ENCODE peak calls at places on chromosomes 2 and 18, in eight cellular contexts. One of them, this sample, is unnamed.
A peak's percentile ranks its signal among the peaks of the same experiment; 100 is the strongest.

GRCh38 chr2:168977608-168978007 is 53.5 kb downstream of the ABCB11 start:
- DNase-seq in fibroblast of mammary gland: no peak
- DNase-seq in fibroblast of pulmonary artery: no peak
- DNase-seq in K562: no peak
- DNase-seq in astrocyte of the spinal cord: no peak
- DNase-seq in uterus: no peak
- DNase-seq in Caco-2: no peak
- DNase-seq in right atrium auricular region: no peak
- DNase-seq in this sample: no peak

GRCh38 chr2:224027070-224027469 is 12.0 kb downstream of the SERPINE2 start:
- DNase-seq in fibroblast of mammary gland: no peak
- DNase-seq in fibroblast of pulmonary artery: no peak
- DNase-seq in K562: no peak
- DNase-seq in astrocyte of the spinal cord: no peak
- DNase-seq in uterus: no peak
- DNase-seq in Caco-2: no peak
- DNase-seq in right atrium auricular region: no peak
- DNase-seq in this sample: no peak

GRCh38 chr2:68190991-68191731 is 33.5 kb downstream of the PNO1 start:
- DNase-seq in fibroblast of mammary gland: peak; percentile 92
- DNase-seq in fibroblast of pulmonary artery: peak; percentile 74
- DNase-seq in K562: no peak
- DNase-seq in astrocyte of the spinal cord: peak; percentile 71
- DNase-seq in uterus: no peak
- DNase-seq in Caco-2: no peak
- DNase-seq in right atrium auricular region: no peak
- DNase-seq in this sample: peak; percentile 73

GRCh38 chr2:218892693-218893348 is 12.2 kb downstream of the WNT10A start:
- DNase-seq in fibroblast of mammary gland: peak; percentile 45
- DNase-seq in fibroblast of pulmonary artery: peak; percentile 42
- DNase-seq in K562: peak; percentile 51
- DNase-seq in astrocyte of the spinal cord: peak; percentile 32
- DNase-seq in uterus: no peak
- DNase-seq in Caco-2: peak; percentile 69
- DNase-seq in right atrium auricular region: no peak
- DNase-seq in this sample: peak; percentile 23

GRCh38 chr18:22710628-22711380 is 222.3 kb upstream of the RBBP8 start:
- DNase-seq in fibroblast of mammary gland: peak; percentile 56
- DNase-seq in fibroblast of pulmonary artery: peak; percentile 66
- DNase-seq in K562: no peak
- DNase-seq in astrocyte of the spinal cord: peak; percentile 61
- DNase-seq in uterus: peak; percentile 63
- DNase-seq in Caco-2: peak; percentile 54
- DNase-seq in right atrium auricular region: peak; percentile 62
- DNase-seq in this sample: peak; percentile 71

GRCh38 chr2:51387235-51387634 is 355.3 kb upstream of the NRXN1 start:
- DNase-seq in fibroblast of mammary gland: no peak
- DNase-seq in fibroblast of pulmonary artery: peak; percentile 66
- DNase-seq in K562: no peak
- DNase-seq in astrocyte of the spinal cord: peak; percentile 73
- DNase-seq in uterus: no peak
- DNase-seq in Caco-2: no peak
- DNase-seq in right atrium auricular region: no peak
- DNase-seq in this sample: peak; percentile 25

GRCh38 chr18:33844232-33844631 is 266.2 kb downstream of the ASXL3 start:
- DNase-seq in fibroblast of mammary gland: no peak
- DNase-seq in fibroblast of pulmonary artery: no peak
- DNase-seq in K562: no peak
- DNase-seq in astrocyte of the spinal cord: peak; percentile 5
- DNase-seq in uterus: no peak
- DNase-seq in Caco-2: no peak
- DNase-seq in right atrium auricular region: no peak
- DNase-seq in this sample: no peak

GRCh38 chr2:132884692-132885091 is 214.7 kb upstream of the LYPD1 start:
- DNase-seq in fibroblast of mammary gland: no peak
- DNase-seq in fibroblast of pulmonary artery: no peak
- DNase-seq in K562: no peak
- DNase-seq in astrocyte of the spinal cord: no peak
- DNase-seq in uterus: no peak
- DNase-seq in Caco-2: no peak
- DNase-seq in right atrium auricular region: no peak
- DNase-seq in this sample: no peak

GRCh38 chr18:78804206-78805030 is 175.2 kb upstream of the SALL3 start:
- DNase-seq in fibroblast of mammary gland: no peak
- DNase-seq in fibroblast of pulmonary artery: no peak
- DNase-seq in K562: no peak
- DNase-seq in astrocyte of the spinal cord: no peak
- DNase-seq in uterus: no peak
- DNase-seq in Caco-2: no peak
- DNase-seq in right atrium auricular region: no peak
- DNase-seq in this sample: no peak

GRCh38 chr2:15142069-15142689 is 419.0 kb downstream of the NBAS start:
- DNase-seq in fibroblast of mammary gland: no peak
- DNase-seq in fibroblast of pulmonary artery: peak; percentile 3
- DNase-seq in K562: no peak
- DNase-seq in astrocyte of the spinal cord: no peak
- DNase-seq in uterus: no peak
- DNase-seq in Caco-2: no peak
- DNase-seq in right atrium auricular region: no peak
- DNase-seq in this sample: no peak

GRCh38 chr2:118065927-118066326 is 22.3 kb upstream of the INSIG2 start:
- DNase-seq in fibroblast of mammary gland: no peak
- DNase-seq in fibroblast of pulmonary artery: no peak
- DNase-seq in K562: peak; percentile 13
- DNase-seq in astrocyte of the spinal cord: no peak
- DNase-seq in uterus: no peak
- DNase-seq in Caco-2: no peak
- DNase-seq in right atrium auricular region: no peak
- DNase-seq in this sample: no peak

GRCh38 chr2:16861154-16861929 is 195.7 kb upstream of the CYRIA start:
- DNase-seq in fibroblast of mammary gland: peak; percentile 2
- DNase-seq in fibroblast of pulmonary artery: peak; percentile 5
- DNase-seq in K562: no peak
- DNase-seq in astrocyte of the spinal cord: peak; percentile 16
- DNase-seq in uterus: no peak
- DNase-seq in Caco-2: no peak
- DNase-seq in right atrium auricular region: no peak
- DNase-seq in this sample: no peak

GRCh38 chr18:12879840-12880531 is 4.1 kb downstream of the PTPN2 start:
- DNase-seq in fibroblast of mammary gland: peak; percentile 22
- DNase-seq in fibroblast of pulmonary artery: peak; percentile 19
- DNase-seq in K562: no peak
- DNase-seq in astrocyte of the spinal cord: no peak
- DNase-seq in uterus: no peak
- DNase-seq in Caco-2: no peak
- DNase-seq in right atrium auricular region: no peak
- DNase-seq in this sample: no peak

GRCh38 chr2:15943378-15943851 is 3.1 kb downstream of the MYCN start:
- DNase-seq in fibroblast of mammary gland: no peak
- DNase-seq in fibroblast of pulmonary artery: no peak
- DNase-seq in K562: peak; percentile 57
- DNase-seq in astrocyte of the spinal cord: no peak
- DNase-seq in uterus: no peak
- DNase-seq in Caco-2: peak; percentile 56
- DNase-seq in right atrium auricular region: no peak
- DNase-seq in this sample: no peak

GRCh38 chr2:61177727-61178549 is 15.9 kb downstream of the C2orf74 start:
- DNase-seq in fibroblast of mammary gland: peak; percentile 30
- DNase-seq in fibroblast of pulmonary artery: peak; percentile 27
- DNase-seq in K562: peak; percentile 25
- DNase-seq in astrocyte of the spinal cord: no peak
- DNase-seq in uterus: peak; percentile 41
- DNase-seq in Caco-2: peak; percentile 51
- DNase-seq in right atrium auricular region: no peak
- DNase-seq in this sample: peak; percentile 27

GRCh38 chr2:120766758-120767351 is 31.2 kb downstream of the GLI2 start:
- DNase-seq in fibroblast of mammary gland: no peak
- DNase-seq in fibroblast of pulmonary artery: peak; percentile 45
- DNase-seq in K562: no peak
- DNase-seq in astrocyte of the spinal cord: no peak
- DNase-seq in uterus: peak; percentile 14
- DNase-seq in Caco-2: peak; percentile 64
- DNase-seq in right atrium auricular region: no peak
- DNase-seq in this sample: peak; percentile 60

GRCh38 chr2:207729465-207729998 is 18.1 kb downstream of the CCNYL1 start:
- DNase-seq in fibroblast of mammary gland: no peak
- DNase-seq in fibroblast of pulmonary artery: no peak
- DNase-seq in K562: no peak
- DNase-seq in astrocyte of the spinal cord: no peak
- DNase-seq in uterus: no peak
- DNase-seq in Caco-2: no peak
- DNase-seq in right atrium auricular region: no peak
- DNase-seq in this sample: no peak

GRCh38 chr2:25529034-25529433 is 144.3 kb downstream of the DTNB start:
- DNase-seq in fibroblast of mammary gland: no peak
- DNase-seq in fibroblast of pulmonary artery: no peak
- DNase-seq in K562: no peak
- DNase-seq in astrocyte of the spinal cord: no peak
- DNase-seq in uterus: no peak
- DNase-seq in Caco-2: no peak
- DNase-seq in right atrium auricular region: no peak
- DNase-seq in this sample: no peak

GRCh38 chr2:75582840-75583239 is 22.1 kb upstream of the EVA1A start:
- DNase-seq in fibroblast of mammary gland: no peak
- DNase-seq in fibroblast of pulmonary artery: no peak
- DNase-seq in K562: no peak
- DNase-seq in astrocyte of the spinal cord: no peak
- DNase-seq in uterus: no peak
- DNase-seq in Caco-2: no peak
- DNase-seq in right atrium auricular region: no peak
- DNase-seq in this sample: no peak

GRCh38 chr2:191631754-191632153 is 46.2 kb upstream of the NABP1 start:
- DNase-seq in fibroblast of mammary gland: peak; percentile 70
- DNase-seq in fibroblast of pulmonary artery: peak; percentile 84
- DNase-seq in K562: peak; percentile 11
- DNase-seq in astrocyte of the spinal cord: peak; percentile 29
- DNase-seq in uterus: no peak
- DNase-seq in Caco-2: no peak
- DNase-seq in right atrium auricular region: no peak
- DNase-seq in this sample: peak; percentile 72

GRCh38 chr2:45554764-45555163 is 56.3 kb downstream of the SRBD1 start:
- DNase-seq in fibroblast of mammary gland: peak; percentile 60
- DNase-seq in fibroblast of pulmonary artery: peak; percentile 45
- DNase-seq in K562: no peak
- DNase-seq in astrocyte of the spinal cord: peak; percentile 50
- DNase-seq in uterus: no peak
- DNase-seq in Caco-2: no peak
- DNase-seq in right atrium auricular region: no peak
- DNase-seq in this sample: peak; percentile 32

GRCh38 chr2:45551862-45552261 is 59.2 kb downstream of the SRBD1 start:
- DNase-seq in fibroblast of mammary gland: no peak
- DNase-seq in fibroblast of pulmonary artery: no peak
- DNase-seq in K562: no peak
- DNase-seq in astrocyte of the spinal cord: no peak
- DNase-seq in uterus: no peak
- DNase-seq in Caco-2: no peak
- DNase-seq in right atrium auricular region: no peak
- DNase-seq in this sample: no peak

GRCh38 chr2:45554073-45554742 is 56.9 kb downstream of the SRBD1 start:
- DNase-seq in fibroblast of mammary gland: peak; percentile 43
- DNase-seq in fibroblast of pulmonary artery: peak; percentile 52
- DNase-seq in K562: no peak
- DNase-seq in astrocyte of the spinal cord: peak; percentile 54
- DNase-seq in uterus: no peak
- DNase-seq in Caco-2: no peak
- DNase-seq in right atrium auricular region: no peak
- DNase-seq in this sample: peak; percentile 90
- H3K4me3 ChIP-seq in fibroblast of mammary gland: no peak overlapping the region
- H3K4me3 ChIP-seq in fibroblast of pulmonary artery: no peak overlapping the region
- H3K4me3 ChIP-seq in K562: no peak overlapping the region
- H3K4me3 ChIP-seq in astrocyte of the spinal cord: no peak overlapping the region
- H3K4me3 ChIP-seq in uterus: no peak overlapping the region
- H3K4me3 ChIP-seq in Caco-2: no peak overlapping the region
- H3K4me3 ChIP-seq in right atrium auricular region: no peak overlapping the region
- H3K4me3 ChIP-seq in this sample: no peak overlapping the region

GRCh38 chr2:101251844-101252407 is 760 bp upstream of the CNOT11 start:
- DNase-seq in fibroblast of mammary gland: no peak
- DNase-seq in fibroblast of pulmonary artery: no peak
- DNase-seq in K562: no peak
- DNase-seq in astrocyte of the spinal cord: no peak
- DNase-seq in uterus: no peak
- DNase-seq in Caco-2: peak; percentile 82
- DNase-seq in right atrium auricular region: no peak
- DNase-seq in this sample: no peak
- TF ChIP-seq CTCF in fibroblast of mammary gland: peak; percentile 1
- TF ChIP-seq CTCF in fibroblast of pulmonary artery: no peak
- TF ChIP-seq CTCF in K562: peak; percentile 43
- TF ChIP-seq CTCF in astrocyte of the spinal cord: peak; percentile 10
- TF ChIP-seq CTCF in uterus: no peak
- TF ChIP-seq CTCF in Caco-2: peak; percentile 80
- TF ChIP-seq CTCF in right atrium auricular region: no peak
- TF ChIP-seq CTCF in this sample: peak; percentile 37

DNA sequence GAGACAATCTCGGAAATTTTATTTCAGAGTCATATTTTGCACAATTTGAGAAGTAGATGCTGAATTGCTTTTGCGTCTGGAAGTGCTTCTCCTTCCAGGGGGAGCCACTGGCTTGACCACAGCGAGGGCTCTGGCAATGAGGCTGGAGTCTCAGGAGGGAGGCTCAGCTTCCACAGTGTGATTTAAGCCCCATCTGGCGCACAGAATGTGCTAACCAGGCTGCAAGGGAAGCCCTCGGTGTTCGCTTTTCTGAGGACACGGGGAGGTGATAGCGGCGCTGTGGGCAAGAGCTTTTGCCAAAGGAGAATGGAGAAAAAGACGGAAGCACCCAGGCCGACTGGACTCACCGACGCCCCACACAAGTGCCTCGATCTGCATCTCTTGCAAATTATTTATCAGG is 52.4 kb downstream of the ADI1 start:
- DNase-seq in fibroblast of mammary gland: no peak
- DNase-seq in fibroblast of pulmonary artery: no peak
- DNase-seq in K562: no peak
- DNase-seq in astrocyte of the spinal cord: no peak
- DNase-seq in uterus: no peak
- DNase-seq in Caco-2: no peak
- DNase-seq in right atrium auricular region: no peak
- DNase-seq in this sample: no peak
- H3K4me3 ChIP-seq in fibroblast of mammary gland: no peak overlapping the region
- H3K4me3 ChIP-seq in fibroblast of pulmonary artery: no peak overlapping the region
- H3K4me3 ChIP-seq in K562: no peak overlapping the region
- H3K4me3 ChIP-seq in astrocyte of the spinal cord: no peak overlapping the region
- H3K4me3 ChIP-seq in uterus: no peak overlapping the region
- H3K4me3 ChIP-seq in Caco-2: no peak overlapping the region
- H3K4me3 ChIP-seq in right atrium auricular region: no peak overlapping the region
- H3K4me3 ChIP-seq in this sample: no peak overlapping the region

DNA sequence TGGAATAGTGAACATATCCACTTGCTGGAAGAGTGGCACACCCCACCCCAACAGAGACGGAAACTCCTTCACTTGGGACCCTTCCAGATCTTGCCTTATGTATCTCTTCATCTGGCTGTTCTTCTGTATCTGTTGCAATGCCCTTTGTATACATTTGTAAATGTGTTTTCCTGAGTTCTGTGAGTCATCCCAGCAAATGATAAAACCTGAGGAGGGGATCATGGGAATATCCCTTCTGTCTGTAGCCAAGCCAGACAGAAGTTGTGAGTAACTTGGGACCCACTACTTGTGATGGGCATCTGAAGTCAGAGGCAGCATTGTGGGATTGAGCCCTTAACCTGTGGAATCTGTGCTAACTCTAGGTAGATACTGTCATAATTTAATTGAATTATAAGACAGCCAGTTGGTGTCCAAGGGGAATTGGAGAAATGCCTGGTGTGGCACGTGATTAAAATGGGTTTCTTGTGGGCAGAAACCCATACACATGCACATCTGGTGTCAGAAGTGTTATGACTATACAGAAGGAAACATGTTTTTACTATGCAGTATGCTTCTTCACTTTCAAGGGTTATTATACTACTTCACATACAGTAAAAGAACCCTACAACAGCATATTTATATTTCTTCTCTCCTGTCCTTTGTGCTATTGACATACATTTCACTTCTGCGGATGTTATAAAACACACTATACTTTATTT is 32.3 kb upstream of the TMEM247 start:
- DNase-seq in fibroblast of mammary gland: peak; percentile 32
- DNase-seq in fibroblast of pulmonary artery: peak; percentile 50
- DNase-seq in K562: no peak
- DNase-seq in astrocyte of the spinal cord: no peak
- DNase-seq in uterus: no peak
- DNase-seq in Caco-2: no peak
- DNase-seq in right atrium auricular region: no peak
- DNase-seq in this sample: peak; percentile 32
- TF ChIP-seq CTCF in fibroblast of mammary gland: no peak
- TF ChIP-seq CTCF in fibroblast of pulmonary artery: no peak
- TF ChIP-seq CTCF in K562: no peak
- TF ChIP-seq CTCF in astrocyte of the spinal cord: no peak
- TF ChIP-seq CTCF in uterus: no peak
- TF ChIP-seq CTCF in Caco-2: no peak
- TF ChIP-seq CTCF in right atrium auricular region: no peak
- TF ChIP-seq CTCF in this sample: no peak